ENCODE peak calls at places on chromosomes 5 and 9, in five cellular contexts. Q is heart right ventricle, C is testis, Z is left lung, R is lower lobe of right lung. N is an unnamed sample.

GRCh38 chr9:126965541-126966428 is 51.2 kb downstream of the RALGPS1 start:
- DNase-seq in Q (peak; percentile 55), C (peak; percentile 72), R (no peak), Z (peak; percentile 68), N (no peak)

GRCh38 chr5:95863383-95863757 is 40.8 kb upstream of the GLRX start:
- DNase-seq in Z (no peak), C (peak; percentile 61), Q (no peak), R (no peak), N (no peak)

GRCh38 chr5:1232780-1233179 is 7.6 kb downstream of the SLC6A18 start:
- DNase-seq in Q (no peak), C (no peak), Z (no peak), R (no peak), N (no peak)

GRCh38 chr5:168118042-168118668 is 173.3 kb upstream of the WWC1 start:
- DNase-seq in Q (no peak), C (no peak), Z (no peak), R (no peak), N (no peak)

GRCh38 chr5:89268460-89268859 is 385.5 kb upstream of the MEF2C start:
- DNase-seq in R (no peak), Z (no peak), C (peak; percentile 13), Q (no peak), N (no peak)

GRCh38 chr9:69392826-69393225 is 67.8 kb downstream of the ENTREP1 start:
- DNase-seq in C (no peak), Z (no peak), R (no peak), Q (no peak), N (no peak)

GRCh38 chr9:91900057-91900816 is 49.8 kb downstream of the ROR2 start:
- DNase-seq in C (peak; percentile 34), Z (peak; percentile 76), Q (no peak), R (no peak), N (no peak)

GRCh38 chr5:61409568-61409967 is 77.5 kb downstream of the ZSWIM6 start:
- DNase-seq in C (no peak), Q (no peak), Z (no peak), R (no peak), N (peak; percentile 94)

GRCh38 chr9:110116543-110116885 is 91.4 kb downstream of the C9orf152 start:
- DNase-seq in C (no peak), Z (no peak), R (no peak), Q (no peak), N (peak; percentile 90)

GRCh38 chr5:72305194-72306142 is 14.6 kb downstream of the MRPS27 start:
- DNase-seq in Z (no peak), Q (no peak), R (no peak), C (no peak), N (no peak)

GRCh38 chr5:21219255-21219654 is 1231.3 kb upstream of the CDH18 start:
- DNase-seq in R (no peak), Q (no peak), C (no peak), Z (no peak), N (no peak)

GRCh38 chr5:159610966-159611579 is 280.8 kb upstream of the IL12B start:
- DNase-seq in R (no peak), Q (no peak), C (no peak), Z (no peak), N (no peak)

GRCh38 chr9:78371981-78372380 is 75.1 kb downstream of the PSAT1 start:
- DNase-seq in R (no peak), C (no peak), Z (no peak), Q (no peak), N (no peak)

GRCh38 chr9:21828853-21829405 is 26.5 kb downstream of the MTAP start:
- DNase-seq in R (no peak), C (no peak), Z (no peak), Q (no peak), N (no peak)

GRCh38 chr5:93588586-93589347 is 5.7 kb downstream of the NR2F1 start:
- DNase-seq in R (no peak), C (no peak), Q (no peak), Z (peak; percentile 58), N (no peak)

GRCh38 chr9:72305102-72305546 is 59.9 kb downstream of the ZFAND5 start:
- DNase-seq in Q (peak; percentile 78), R (peak; percentile 90), Z (peak; percentile 86), C (peak; percentile 88), N (no peak)

GRCh38 chr5:151870820-151871219 is 53.8 kb downstream of the GLRA1 start:
- DNase-seq in Q (no peak), R (no peak), Z (no peak), C (no peak), N (peak; percentile 9)

GRCh38 chr9:15430920-15431844 is 8.5 kb downstream of the SNAPC3 start:
- DNase-seq in C (peak; percentile 25), Z (no peak), Q (no peak), R (no peak), N (no peak)

GRCh38 chr5:123412206-123412605 is 11.0 kb downstream of the CEP120 start:
- DNase-seq in Q (no peak), C (no peak), R (no peak), Z (no peak), N (no peak)

GRCh38 chr9:104068546-104068945 is 25.6 kb upstream of the SMC2 start:
- DNase-seq in Z (no peak), R (no peak), Q (no peak), C (no peak), N (no peak)

GRCh38 chr9:87857141-87857947 is 25.3 kb upstream of the SPATA31E1 start:
- DNase-seq in R (no peak), C (no peak), Q (no peak), Z (no peak), N (no peak)

GRCh38 chr5:123746683-123747360 is 234.8 kb downstream of the CSNK1G3 start:
- DNase-seq in Q (no peak), Z (no peak), C (no peak), R (no peak), N (no peak)

GRCh38 chr9:1994180-1994579 is 21.0 kb upstream of the SMARCA2 start:
- DNase-seq in R (no peak), C (no peak), Q (no peak), Z (no peak), N (no peak)

GRCh38 chr9:77513457-77513856 is 134.7 kb downstream of the GNA14 start:
- DNase-seq in R (no peak), C (no peak), Q (no peak), Z (no peak), N (no peak)

GRCh38 chr9:31807574-31808256 is 576.7 kb upstream of the ACO1 start:
- DNase-seq in R (peak; percentile 28), Z (peak; percentile 65), C (no peak), Q (no peak), N (no peak)

GRCh38 chr5:17359451-17359965 is 138.5 kb upstream of the TAF11L2 start:
- DNase-seq in C (no peak), Q (no peak), R (no peak), Z (no peak), N (peak; percentile 84)

GRCh38 chr5:160469156-160470144 is 47.8 kb downstream of the PTTG1 start:
- DNase-seq in C (no peak), Z (no peak), R (no peak), Q (no peak), N (no peak)

GRCh38 chr5:6405591-6405990 is 27.2 kb upstream of the MED10 start:
- DNase-seq in C (no peak), Q (no peak), Z (no peak), R (no peak), N (no peak)

GRCh38 chr5:141208478-141208877 is at the start of gene PCDHB12:
- DNase-seq in Z (no peak), C (peak; percentile 59), R (no peak), Q (no peak), N (no peak)

GRCh38 chr5:168312606-168313297 is 21.3 kb downstream of the WWC1 start:
- DNase-seq in Q (no peak), C (no peak), Z (no peak), R (no peak), N (no peak)

GRCh38 chr9:88189371-88189770 is 51.1 kb upstream of the SPATA31C2 start:
- DNase-seq in C (no peak), Q (no peak), R (no peak), Z (no peak), N (no peak)

GRCh38 chr9:126438757-126439401 is 112.2 kb downstream of the MVB12B start:
- DNase-seq in R (no peak), Q (no peak), C (no peak), Z (no peak), N (no peak)

GRCh38 chr5:125152461-125153189 is 406.2 kb upstream of the ZNF608 start:
- DNase-seq in R (no peak), Z (no peak), C (no peak), Q (no peak), N (no peak)

GRCh38 chr5:122707796-122708195 is 67.1 kb upstream of the SNX2 start:
- DNase-seq in R (no peak), Z (no peak), C (no peak), Q (no peak), N (no peak)

GRCh38 chr5:93915142-93915553 is 173.7 kb upstream of the POU5F2 start:
- DNase-seq in R (no peak), Q (no peak), Z (no peak), C (no peak), N (no peak)

GRCh38 chr9:35793461-35793860 is 2.1 kb downstream of the NPR2 start:
- DNase-seq in R (no peak), Z (no peak), Q (no peak), C (no peak), N (no peak)

GRCh38 chr9:78813602-78814180 is 516.8 kb downstream of the PSAT1 start:
- DNase-seq in Q (no peak), Z (no peak), C (no peak), R (no peak), N (no peak)

GRCh38 chr5:126780165-126780827 is 3.4 kb downstream of the LMNB1 start:
- DNase-seq in R (no peak), Z (no peak), Q (no peak), C (peak; percentile 62), N (no peak)
- H3K4me3 ChIP-seq in R (no peak overlapping the region), Z (no peak overlapping the region), Q (no peak overlapping the region), C (no peak overlapping the region), N (no peak overlapping the region)

DNA sequence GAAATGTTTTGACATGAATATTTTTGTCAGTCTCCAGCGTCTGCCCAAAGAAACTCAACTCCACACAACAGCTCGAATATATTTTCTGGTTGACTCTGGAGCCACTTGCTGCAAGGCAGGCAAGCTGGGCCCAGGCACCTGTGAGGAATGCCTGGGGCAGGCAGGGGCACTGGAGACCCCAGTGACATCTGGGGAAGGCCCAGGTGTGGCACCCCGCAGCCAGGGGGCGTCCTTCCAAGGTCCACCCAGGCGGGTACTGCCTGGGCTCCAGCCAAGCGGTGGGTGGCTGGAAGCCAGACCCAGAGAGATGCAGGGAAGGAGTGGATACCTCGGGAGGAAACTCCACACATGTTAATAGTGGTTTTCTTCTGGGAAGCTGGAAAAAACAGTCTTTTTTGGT is 125.9 kb downstream of the PHF2 start:
- DNase-seq in R (no peak), Q (no peak), Z (no peak), C (no peak), N (no peak)
- TF ChIP-seq CTCF in R (no peak), Q (no peak), Z (no peak), C (no peak), N (no peak)

DNA sequence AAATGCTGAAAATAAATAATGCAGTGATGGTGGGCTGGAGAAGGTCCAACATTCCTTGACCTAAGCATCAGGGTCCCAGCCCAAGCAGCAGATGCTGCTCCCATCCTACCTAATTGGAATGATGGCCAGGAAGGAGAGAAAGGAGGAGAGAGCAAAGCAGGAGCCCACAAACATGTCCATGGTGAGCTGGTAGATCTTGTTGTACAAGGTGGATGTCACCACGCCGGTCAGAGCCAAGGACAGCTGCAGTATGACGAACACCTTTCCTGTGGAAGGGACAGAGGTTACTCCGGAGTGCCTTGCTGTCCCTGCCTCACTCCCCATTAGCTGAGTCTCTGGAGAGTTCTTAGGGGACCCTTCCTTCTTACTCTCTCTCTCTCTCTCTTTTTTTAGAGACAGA is 4.3 kb downstream of the SLC46A2 start:
- DNase-seq in R (no peak), Q (no peak), Z (no peak), C (no peak), N (no peak)
- H3K27me3 ChIP-seq in R (peaks cover 12% of the 10 kb centered on the region), Q (peaks cover 25% of the 10 kb centered on the region), Z (peaks cover 22% of the 10 kb centered on the region), C (no peaks in the 10 kb centered on the region), N (peaks cover 4% of the 10 kb centered on the region)

GRCh38 chr5:39399135-39400036 is 25.4 kb downstream of the DAB2 start:
- DNase-seq in R (no peak), Z (no peak), C (no peak), Q (no peak), N (peak; percentile 96)
- H3K4me3 ChIP-seq in R (no peak overlapping the region), Z (no peak overlapping the region), C (no peak overlapping the region), Q (no peak overlapping the region), N (no peak overlapping the region)

N was measured in BJ.